ENCODE peak calls at places on chromosomes 3 and 15, in five cellular contexts. I, R, E, W and C are unnamed samples.

GRCh38 chr15:60682615-60683014 is 203.7 kb upstream of the ICE2 start:
- DNase-seq in I (no peak), R (no peak), E (peak), W (no peak), C (no peak)

GRCh38 chr3:32619395-32619794 is 48.7 kb upstream of the DYNC1LI1 start:
- DNase-seq in I (no peak), R (no peak), E (no peak), W (no peak), C (no peak)

GRCh38 chr15:82650046-82650670 is 3.0 kb upstream of the CPEB1 start:
- DNase-seq in I (no peak), R (no peak), E (no peak), W (no peak), C (no peak)

GRCh38 chr3:175307642-175308041 is 448.5 kb downstream of the NAALADL2 start:
- DNase-seq in I (no peak), R (no peak), E (no peak), W (no peak), C (no peak)

GRCh38 chr3:156304406-156304805 is 184.0 kb downstream of the KCNAB1 start:
- DNase-seq in I (no peak), R (no peak), E (no peak), W (no peak), C (no peak)

GRCh38 chr15:89074402-89075012 is 13.7 kb upstream of the ABHD2 start:
- DNase-seq in I (no peak), R (no peak), E (no peak), W (no peak), C (no peak)

GRCh38 chr3:65953301-65953812 is 85.4 kb downstream of the MAGI1 start:
- DNase-seq in I (peak), R (peak), E (no peak), W (no peak), C (peak)

GRCh38 chr3:192409203-192409837 is 318.0 kb downstream of the FGF12 start:
- DNase-seq in I (no peak), R (no peak), E (no peak), W (peak), C (no peak)

GRCh38 chr3:190830031-190830430 is 32.5 kb downstream of the GMNC start:
- DNase-seq in I (no peak), R (no peak), E (no peak), W (no peak), C (no peak)

GRCh38 chr3:44326035-44326434 is 12.5 kb upstream of the TCAIM start:
- DNase-seq in I (no peak), R (no peak), E (no peak), W (no peak), C (no peak)

GRCh38 chr3:38154625-38155255 is 10.6 kb upstream of the OXSR1 start:
- DNase-seq in I (no peak), R (no peak), E (no peak), W (no peak), C (peak)

GRCh38 chr3:154022603-154023002 is 98.6 kb upstream of the ARHGEF26 start:
- DNase-seq in I (no peak), R (no peak), E (no peak), W (no peak), C (no peak)

GRCh38 chr3:50602675-50603191 is 8.8 kb downstream of the CISH start:
- DNase-seq in I (peak), R (no peak), E (no peak), W (no peak), C (peak)

GRCh38 chr15:66404532-66404931 is 17.8 kb downstream of the MAP2K1 start:
- DNase-seq in I (no peak), R (peak), E (no peak), W (no peak), C (no peak)

GRCh38 chr15:71532994-71533393 is 277.4 kb upstream of the NR2E3 start:
- DNase-seq in I (no peak), R (peak), E (no peak), W (peak), C (no peak)

GRCh38 chr3:129827765-129828164 is 65.7 kb downstream of the TMCC1 start:
- DNase-seq in I (no peak), R (no peak), E (no peak), W (no peak), C (peak)

GRCh38 chr3:153165211-153165815 is 3.3 kb downstream of the RAP2B start:
- DNase-seq in I (no peak), R (no peak), E (no peak), W (no peak), C (no peak)

GRCh38 chr3:8651418-8652322 is 7.1 kb upstream of the SSUH2 start:
- DNase-seq in I (no peak), R (no peak), E (no peak), W (no peak), C (peak)

GRCh38 chr3:177800565-177800964 is 603.3 kb upstream of the TBL1XR1 start:
- DNase-seq in I (no peak), R (no peak), E (no peak), W (no peak), C (no peak)

GRCh38 chr15:71237456-71238188 is 122.4 kb downstream of the THSD4 start:
- DNase-seq in I (peak), R (no peak), E (peak), W (peak), C (peak)

GRCh38 chr3:179323197-179323901 is 518 bp downstream of the ZNF639 start:
- DNase-seq in I (peak), R (no peak), E (peak), W (peak), C (peak)

GRCh38 chr3:196794467-196794866 is 54.8 kb downstream of the PAK2 start:
- DNase-seq in I (no peak), R (no peak), E (no peak), W (no peak), C (no peak)

GRCh38 chr3:129611812-129612349 is 5.4 kb upstream of the PLXND1 start:
- DNase-seq in I (no peak), R (no peak), E (no peak), W (no peak), C (no peak)

GRCh38 chr3:73279-73678 is 123.3 kb upstream of the CHL1 start:
- DNase-seq in I (no peak), R (no peak), E (no peak), W (no peak), C (no peak)

GRCh38 chr3:9178697-9179096 is 70.7 kb downstream of the SRGAP3 start:
- DNase-seq in I (no peak), R (no peak), E (no peak), W (no peak), C (no peak)

GRCh38 chr3:119145500-119146167 is at the start of gene TEX55:
- DNase-seq in I (no peak), R (no peak), E (no peak), W (peak), C (peak)

GRCh38 chr15:33194704-33195261 is at the start of gene FMN1:
- DNase-seq in I (peak), R (peak), E (peak), W (peak), C (peak)
- TF ChIP-seq POLR2A in I (no peak), R (no peak), E (no peak), W (no peak), C (peak)

DNA sequence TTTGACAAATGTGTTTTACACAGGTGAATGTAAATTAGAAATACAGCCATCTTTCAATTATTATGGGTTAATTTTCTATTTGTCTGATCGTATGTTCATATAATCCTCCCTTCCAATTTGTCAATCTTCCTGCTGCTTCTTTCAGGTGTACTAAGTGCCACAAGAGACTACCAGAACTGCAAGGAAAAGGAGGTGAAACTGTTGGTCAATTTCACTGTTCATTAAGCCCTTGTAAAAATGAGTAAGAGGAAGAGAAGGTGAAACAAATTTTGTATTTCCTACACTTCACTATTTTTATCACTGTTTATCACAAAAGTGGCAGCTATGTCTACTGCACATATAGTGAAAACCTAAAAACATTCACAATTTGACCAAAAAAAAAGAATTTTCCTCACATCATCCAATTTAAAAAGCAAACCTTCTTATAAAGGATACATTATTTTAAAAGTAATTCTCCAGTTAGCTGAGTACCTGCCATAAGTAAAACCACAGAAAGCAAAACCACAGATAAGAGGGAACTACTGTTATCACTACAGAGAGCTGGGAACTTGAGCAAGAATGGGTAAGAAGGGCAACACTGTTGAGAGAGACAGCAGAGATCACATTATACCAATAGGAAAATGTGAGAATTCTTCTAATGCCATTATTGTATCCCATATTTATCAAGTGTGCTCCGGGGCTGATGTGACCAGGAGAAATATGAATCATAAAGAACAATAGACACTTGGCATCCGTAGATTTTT is 163.0 kb downstream of the TBC1D5 start:
- DNase-seq in I (no peak), R (no peak), E (no peak), W (no peak), C (no peak)
- TF ChIP-seq EP300 in I (no peak), R (no peak), E (no peak), W (no peak), C (no peak)

DNA sequence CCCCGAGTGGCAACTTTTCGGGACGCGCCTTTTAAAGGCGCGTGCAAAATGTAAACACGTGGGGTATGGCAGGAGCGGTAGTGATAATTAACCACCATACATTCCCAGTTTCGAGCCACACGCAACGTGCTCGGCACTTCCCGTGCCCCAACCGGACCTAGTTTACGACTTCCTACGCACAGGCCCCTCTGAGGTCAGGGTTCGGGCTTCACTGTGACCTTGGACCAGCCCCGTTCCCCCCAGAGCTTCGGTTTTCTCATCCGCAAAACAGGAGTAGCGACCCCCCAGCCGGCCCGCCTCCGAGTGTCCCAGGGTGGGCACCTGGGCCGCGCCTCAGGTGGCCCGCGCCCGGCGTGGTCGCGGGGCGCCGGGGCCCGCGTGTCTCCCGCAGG is 451 bp downstream of the CHCHD4 start:
- DNase-seq in I (peak), R (no peak), E (peak), W (peak), C (peak)
- TF ChIP-seq POLR2A in I (no peak), R (no peak), E (no peak), W (peak), C (no peak)

GRCh38 chr15:58486564-58486963 is 54.8 kb downstream of the LIPC start:
- DNase-seq in I (no peak), R (no peak), E (no peak), W (no peak), C (no peak)
- TF ChIP-seq EP300 in I (no peak), R (no peak), E (no peak), W (no peak), C (no peak)

DNA sequence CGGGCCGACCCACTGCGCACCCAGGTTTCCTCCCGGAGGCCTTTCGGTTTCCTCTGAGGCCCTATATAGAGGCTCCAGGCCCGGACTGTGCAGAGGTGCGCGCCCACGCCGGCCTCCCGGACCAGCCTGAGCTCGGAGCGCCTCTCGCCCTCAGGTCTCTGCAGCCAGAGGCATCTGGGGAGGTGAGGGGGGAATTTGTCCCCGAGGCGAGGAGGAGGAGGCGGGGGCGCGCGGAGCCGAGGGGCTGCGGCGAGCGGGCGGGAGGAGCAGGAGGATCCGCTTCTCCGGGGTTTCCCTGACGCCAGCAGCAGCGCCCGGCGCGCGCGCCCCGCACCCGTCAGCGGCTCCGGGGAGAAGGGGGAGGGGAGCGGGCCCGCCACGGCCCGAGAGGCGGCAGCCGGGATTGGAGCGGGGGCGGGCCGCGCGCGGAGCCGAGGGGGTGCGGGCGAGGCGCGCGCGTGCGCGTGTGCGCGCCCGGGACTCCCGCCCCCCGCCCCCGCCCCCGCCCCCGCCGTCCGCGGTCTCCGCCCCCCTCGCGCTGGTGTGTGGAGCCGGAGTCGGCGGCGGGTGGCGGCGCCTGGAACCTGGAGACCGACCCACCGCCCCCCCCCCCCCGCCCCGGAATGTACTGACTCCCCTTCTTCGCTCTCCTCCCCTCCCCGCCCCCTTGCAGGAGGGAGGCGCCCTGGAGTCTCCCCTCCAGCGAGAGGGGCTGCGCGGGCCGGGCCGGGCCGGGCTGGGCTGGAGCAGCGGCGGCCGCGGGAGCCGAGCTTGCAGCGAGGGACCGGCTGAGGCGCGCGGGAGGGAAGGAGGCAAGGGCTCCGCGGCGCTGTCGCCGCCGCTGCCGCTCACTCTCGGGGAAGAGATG is at the start of gene NEO1:
- DNase-seq in I (peak), R (peak), E (peak), W (peak), C (peak)
- TF ChIP-seq POLR2A in I (no peak), R (peak), E (peak), W (peak), C (peak)

DNA sequence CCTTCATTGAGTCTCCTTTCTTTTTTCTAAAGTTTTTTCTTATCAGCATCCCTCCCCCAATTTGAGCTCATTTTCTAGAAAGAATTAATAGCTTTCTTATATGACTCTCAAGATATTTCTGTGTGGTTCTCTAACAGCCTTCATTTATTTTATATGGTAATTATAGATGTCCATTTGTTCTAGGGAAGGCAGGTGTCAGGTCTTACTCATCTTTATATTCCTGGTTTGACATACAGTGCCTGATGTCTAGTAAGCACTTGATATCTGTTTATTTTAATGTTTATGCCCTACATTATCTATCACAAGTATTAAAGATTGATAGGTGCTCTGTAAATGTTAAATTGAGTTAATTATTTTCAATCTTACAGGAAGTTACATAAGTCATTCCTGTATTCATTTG is 426.7 kb upstream of the TPRG1 start:
- DNase-seq in I (no peak), R (no peak), E (no peak), W (no peak), C (no peak)
- TF ChIP-seq EP300 in I (no peak), R (no peak), E (no peak), W (no peak), C (no peak)

DNA sequence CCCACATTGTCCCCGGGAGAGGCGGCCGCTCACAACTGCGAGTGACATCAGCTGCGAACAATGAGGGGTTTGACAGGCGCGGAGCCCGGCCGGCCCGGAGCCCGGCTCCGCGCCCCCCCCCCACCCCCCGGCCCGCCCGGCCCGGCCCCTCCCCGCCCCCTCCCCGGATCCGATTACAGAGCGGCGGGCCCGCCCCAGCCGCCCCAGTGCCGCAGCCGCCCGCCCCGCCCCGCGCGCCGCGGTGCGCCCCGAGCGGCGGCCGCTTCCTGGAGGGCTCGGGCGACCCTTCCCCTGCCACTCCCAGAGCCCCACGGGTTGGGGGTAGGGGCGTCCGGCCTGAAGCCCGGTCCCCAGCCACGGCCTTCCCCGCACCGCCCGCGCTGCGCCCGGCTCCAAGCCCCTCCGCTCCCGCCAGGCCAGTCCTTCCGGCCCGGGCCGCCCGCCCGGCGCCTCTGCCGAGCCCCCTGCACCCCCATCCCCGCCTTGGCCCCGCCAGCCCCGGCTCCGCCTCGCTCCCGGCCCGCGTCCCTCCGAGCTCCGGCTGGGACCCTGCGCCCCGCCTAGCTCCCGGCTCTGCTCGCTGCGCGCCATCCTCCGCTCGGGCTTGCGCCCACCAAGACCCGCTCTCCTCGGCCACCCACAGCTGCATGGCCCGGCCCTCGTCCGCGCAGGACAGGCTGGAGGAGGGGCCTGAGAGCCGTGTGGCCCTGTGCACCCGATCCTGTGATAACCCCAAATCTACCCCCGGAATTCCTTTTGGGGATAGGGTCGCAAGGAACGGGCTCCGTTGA is at the start of gene PCBP4:
- DNase-seq in I (peak), R (no peak), E (peak), W (no peak), C (peak)
- TF ChIP-seq POLR2A in I (no peak), R (no peak), E (peak), W (no peak), C (no peak)